ENCODE peak calls at places on chromosomes 16 and 17, in six cellular contexts. I is GM12864, J is psoas muscle, N is transverse colon, F is HepG2, X is esophagus muscularis mucosa. D is an unnamed sample.

GRCh38 chr16:75695708-75696107 is 5.6 kb downstream of the DUXB start:
- DNase-seq in I (no peak), J (no peak), N (no peak), F (peak), X (no peak), D (peak)

GRCh38 chr16:70269471-70269870 is 17.7 kb upstream of the EXOSC6 start:
- DNase-seq in I (no peak), J (no peak), N (no peak), F (no peak), X (no peak), D (no peak)

GRCh38 chr17:67435122-67435521 is 58.0 kb downstream of the PITPNC1 start:
- DNase-seq in I (no peak), J (no peak), N (peak), F (peak), X (no peak), D (peak)

GRCh38 chr17:32610027-32610650 is 123.3 kb downstream of the CDK5R1 start:
- DNase-seq in I (no peak), J (no peak), N (no peak), F (no peak), X (no peak), D (no peak)

GRCh38 chr16:87484487-87485331 is 8.1 kb downstream of the ZCCHC14 start:
- DNase-seq in I (no peak), J (no peak), N (no peak), F (peak), X (no peak), D (no peak)

GRCh38 chr16:3009568-3010390 is 2.9 kb upstream of the CLDN9 start:
- DNase-seq in I (no peak), J (no peak), N (peak), F (no peak), X (no peak), D (no peak)

GRCh38 chr17:78921437-78921971 is 3.7 kb downstream of the TIMP2 start:
- DNase-seq in I (no peak), J (peak), N (no peak), F (no peak), X (no peak), D (peak)

GRCh38 chr17:70190959-70191805 is 21.9 kb downstream of the KCNJ2 start:
- DNase-seq in I (no peak), J (no peak), N (no peak), F (no peak), X (no peak), D (peak)

GRCh38 chr17:83041305-83041704 is 38.1 kb upstream of the METRNL start:
- DNase-seq in I (no peak), J (no peak), N (no peak), F (no peak), X (no peak), D (no peak)

GRCh38 chr16:73000020-73000906 is 47.7 kb downstream of the ZFHX3 start:
- DNase-seq in I (no peak), J (peak), N (no peak), F (peak), X (no peak), D (peak)

GRCh38 chr16:68737730-68738590 is 868 bp downstream of the CDH1 start:
- DNase-seq in I (no peak), J (no peak), N (peak), F (no peak), X (no peak), D (no peak)

GRCh38 chr16:66606000-66606751 is 1.7 kb downstream of the CMTM3 start:
- DNase-seq in I (no peak), J (no peak), N (no peak), F (no peak), X (no peak), D (no peak)

GRCh38 chr16:67277294-67277998 is 1.9 kb upstream of the PLEKHG4 start:
- DNase-seq in I (no peak), J (peak), N (peak), F (peak), X (no peak), D (peak)

GRCh38 chr16:53094013-53094630 is 39.3 kb downstream of the CHD9 start:
- DNase-seq in I (peak), J (peak), N (peak), F (no peak), X (no peak), D (no peak)

GRCh38 chr16:57318240-57318970 is 33.9 kb upstream of the PLLP start:
- DNase-seq in I (no peak), J (no peak), N (no peak), F (no peak), X (peak), D (peak)

GRCh38 chr16:57938936-57939871 is 31.7 kb downstream of the CNGB1 start:
- DNase-seq in I (no peak), J (peak), N (peak), F (peak), X (no peak), D (peak)

GRCh38 chr16:28295213-28295612 is 2.9 kb downstream of the SBK1 start:
- DNase-seq in I (no peak), J (no peak), N (no peak), F (no peak), X (no peak), D (no peak)

GRCh38 chr16:75250809-75251279 is 580 bp downstream of the BCAR1 start:
- DNase-seq in I (no peak), J (peak), N (peak), F (peak), X (no peak), D (no peak)

GRCh38 chr16:57609541-57610401 is 18.7 kb upstream of the ADGRG1 start:
- DNase-seq in I (peak), J (no peak), N (peak), F (no peak), X (no peak), D (peak)

GRCh38 chr16:528111-529011 is 849 bp downstream of the CAPN15 start:
- DNase-seq in I (no peak), J (no peak), N (peak), F (no peak), X (no peak), D (peak)

GRCh38 chr17:3002538-3003301 is 60.7 kb downstream of the OR1D5 start:
- DNase-seq in I (peak), J (no peak), N (peak), F (no peak), X (no peak), D (no peak)

GRCh38 chr16:67842509-67843342 is 606 bp downstream of the THAP11 start:
- DNase-seq in I (no peak), J (peak), N (peak), F (peak), X (no peak), D (peak)

GRCh38 chr17:56902350-56902749 is 11.5 kb downstream of the TRIM25 start:
- DNase-seq in I (no peak), J (no peak), N (no peak), F (no peak), X (no peak), D (peak)

GRCh38 chr17:21174719-21175118 is 39.2 kb downstream of the TMEM11 start:
- DNase-seq in I (no peak), J (no peak), N (no peak), F (no peak), X (no peak), D (peak)

GRCh38 chr16:17369441-17369951 is 101.3 kb downstream of the XYLT1 start:
- DNase-seq in I (peak), J (no peak), N (peak), F (no peak), X (no peak), D (no peak)

GRCh38 chr16:88012360-88012759 is 61.1 kb downstream of the BANP start:
- DNase-seq in I (no peak), J (no peak), N (no peak), F (no peak), X (no peak), D (no peak)

GRCh38 chr17:18256776-18257175 is 1.8 kb downstream of the FLII start:
- DNase-seq in I (no peak), J (no peak), N (no peak), F (no peak), X (no peak), D (no peak)
- H3K4me3 ChIP-seq in I (no peak), J (peak), N (no peak), F (peak), X (peak), D (peak)

GRCh38 chr17:49216482-49216881 is 6.0 kb downstream of the ABI3 start:
- DNase-seq in I (no peak), J (no peak), N (no peak), F (no peak), X (no peak), D (no peak)

GRCh38 chr17:49216953-49217650 is 6.6 kb downstream of the ABI3 start:
- DNase-seq in I (no peak), J (peak), N (peak), F (no peak), X (no peak), D (no peak)

GRCh38 chr17:49217651-49218413 is 7.3 kb downstream of the ABI3 start:
- DNase-seq in I (peak), J (peak), N (peak), F (no peak), X (no peak), D (no peak)

GRCh38 chr17:49219987-49220386 is 9.5 kb downstream of the ABI3 start:
- DNase-seq in I (no peak), J (no peak), N (no peak), F (no peak), X (no peak), D (no peak)

DNA sequence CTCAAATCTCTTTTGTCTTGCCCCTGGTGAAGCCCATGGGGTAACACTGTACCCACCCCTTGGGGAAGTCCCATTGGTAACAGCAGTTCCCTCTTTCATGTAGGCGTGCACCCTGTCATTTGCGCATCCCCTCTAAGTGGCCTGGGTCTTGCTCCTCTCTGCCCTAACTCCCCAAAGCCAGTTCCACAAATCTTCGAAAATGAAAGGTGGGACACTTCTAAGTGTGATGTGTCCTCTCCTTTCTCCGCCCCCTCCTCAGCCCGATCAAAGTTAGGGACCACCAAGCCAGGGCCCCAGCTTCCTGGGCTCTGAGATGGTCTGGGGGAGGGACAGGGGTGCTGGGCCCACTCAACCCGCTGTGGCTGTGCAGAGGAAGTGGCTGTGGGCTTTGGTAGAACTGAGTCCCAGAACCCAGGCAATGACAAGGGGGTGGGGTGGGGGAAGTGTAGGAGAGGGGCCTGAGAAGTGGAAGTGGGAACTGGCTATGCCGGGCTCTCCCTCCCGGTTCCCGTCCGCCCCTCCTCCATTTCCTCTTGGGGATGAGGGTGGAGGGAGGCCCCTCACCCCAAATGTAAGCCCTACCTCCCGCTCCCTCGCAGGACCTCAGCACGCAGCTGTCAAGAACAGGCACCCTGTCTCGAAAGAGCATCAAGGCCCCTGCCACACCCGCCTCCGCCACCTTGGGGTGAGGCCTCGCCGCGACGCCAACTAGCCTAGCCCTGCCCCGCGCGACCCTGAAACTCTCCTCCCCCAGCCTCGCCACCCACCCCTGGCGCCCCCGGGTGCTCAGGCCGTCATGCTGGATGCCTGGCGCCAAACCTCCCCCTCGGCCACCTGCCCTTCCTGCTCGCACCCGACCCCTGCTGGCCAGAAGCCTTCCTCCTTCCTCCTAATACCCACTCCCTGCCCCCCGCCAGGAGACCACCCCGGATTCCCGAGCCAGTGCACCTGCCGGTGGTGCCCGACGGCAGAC is 8.7 kb downstream of the ABI3 start:
- DNase-seq in I (peak), J (peak), N (peak), F (no peak), X (no peak), D (no peak)
- TF ChIP-seq CTCF in I (peak), J (no peak), N (no peak), F (peak), X (no peak), D (peak)

GRCh38 chr16:19114359-19115147 is 789 bp downstream of the ITPRIPL2 start:
- DNase-seq in I (no peak), J (peak), N (peak), F (no peak), X (no peak), D (peak)

GRCh38 chr16:19115148-19116021 is 1.6 kb downstream of the ITPRIPL2 start:
- DNase-seq in I (no peak), J (no peak), N (no peak), F (no peak), X (no peak), D (no peak)

GRCh38 chr16:19118938-19119431 is 5.2 kb downstream of the ITPRIPL2 start:
- DNase-seq in I (no peak), J (no peak), N (peak), F (no peak), X (no peak), D (peak)

GRCh38 chr16:19119564-19119963 is 5.8 kb downstream of the ITPRIPL2 start:
- DNase-seq in I (no peak), J (no peak), N (no peak), F (no peak), X (no peak), D (peak)

GRCh38 chr16:19116711-19117449 is 3.1 kb downstream of the ITPRIPL2 start:
- DNase-seq in I (no peak), J (no peak), N (no peak), F (no peak), X (no peak), D (no peak)
- H3K4me3 ChIP-seq in I (no peak), J (peak), N (no peak), F (no peak), X (peak), D (peak)

GRCh38 chr16:83285921-83286320 is 521.9 kb upstream of the HSBP1 start:
- DNase-seq in I (no peak), J (no peak), N (no peak), F (no peak), X (peak), D (no peak)
- TF ChIP-seq CTCF in I (no peak), J (no peak), N (no peak), F (no peak), X (no peak), D (no peak)

DNA sequence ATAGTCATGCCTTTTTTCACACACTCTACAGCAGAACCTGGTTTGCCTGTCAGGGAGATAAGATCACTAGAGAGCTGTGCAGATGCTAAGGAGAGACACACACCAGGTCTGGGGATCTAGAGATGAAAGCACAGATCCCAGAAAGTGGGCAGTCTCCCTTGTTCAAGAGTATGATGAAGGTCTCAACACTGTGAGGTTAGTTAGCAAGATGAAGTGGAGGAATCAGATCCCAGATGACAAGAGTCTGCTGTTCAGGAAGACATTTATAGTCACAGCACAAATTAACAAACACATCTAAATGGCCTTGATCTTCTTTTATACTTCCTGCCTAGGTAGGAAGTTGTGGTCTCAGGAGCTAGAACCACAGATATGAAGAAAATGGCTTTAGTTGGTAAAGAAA is 23.4 kb upstream of the SKAP1 start:
- DNase-seq in I (no peak), J (no peak), N (no peak), F (no peak), X (no peak), D (no peak)
- H3K4me3 ChIP-seq in I (no peak), J (no peak), N (no peak), F (no peak), X (no peak), D (no peak)

DNA sequence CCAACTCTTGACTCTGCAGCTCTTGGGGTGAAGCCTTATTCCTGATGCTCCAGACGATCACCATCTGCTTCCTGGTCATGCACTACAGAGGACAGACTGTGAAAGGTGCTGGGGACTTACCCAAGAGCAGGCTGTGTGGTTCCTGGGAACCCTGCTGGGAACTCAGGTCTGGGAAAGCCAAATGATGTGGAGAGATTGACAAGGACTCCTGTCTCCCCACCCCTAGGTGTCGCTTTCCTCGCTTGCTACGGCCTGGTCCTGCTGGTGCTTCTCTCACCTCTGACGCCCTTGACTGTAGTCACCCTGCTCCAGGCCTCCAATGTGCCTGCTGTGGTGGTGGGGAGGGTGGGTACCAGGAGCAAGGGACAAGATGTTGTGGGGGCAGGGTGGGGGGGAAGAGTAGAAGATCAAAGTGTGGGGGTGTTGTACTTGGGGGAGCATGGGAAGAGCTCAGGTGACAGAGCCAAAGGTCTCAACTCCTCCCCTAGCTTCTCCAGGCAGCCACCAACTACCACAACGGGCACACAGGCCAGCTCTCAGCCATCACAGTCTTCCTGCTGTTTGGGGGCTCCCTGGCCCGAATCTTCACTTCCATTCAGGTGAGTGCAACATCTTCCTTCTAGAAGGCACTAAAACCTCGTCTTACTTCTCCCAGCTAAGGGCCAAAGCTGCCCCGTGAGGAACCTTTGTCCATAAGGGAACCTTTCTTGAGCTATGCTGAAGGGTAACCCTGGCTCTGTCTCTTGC is 3.0 kb downstream of the SOX15 start:
- DNase-seq in I (no peak), J (no peak), N (peak), F (peak), X (no peak), D (no peak)
- TF ChIP-seq CTCF in I (peak), J (no peak), N (peak), F (peak), X (no peak), D (peak)